ENCODE peak calls at places on chromosomes 13 and 19, in four cellular contexts. C is H1, K is GM12878, B is HepG2. L is an unnamed sample.

GRCh38 chr19:29805026-29805925 is 6.5 kb upstream of the CCNE1 start:
- DNase-seq in C (no peak), K (no peak), B (peak; percentile 77), L (no peak)

GRCh38 chr19:29855087-29855486 is 43.3 kb downstream of the CCNE1 start:
- DNase-seq in C (peak; percentile 44), K (no peak), B (no peak), L (no peak)

GRCh38 chr19:15234525-15235130 is 2.4 kb upstream of the EPHX3 start:
- DNase-seq in C (no peak), K (no peak), B (no peak), L (no peak)

GRCh38 chr13:103236213-103236612 is 170.0 kb upstream of the SLC10A2 start:
- DNase-seq in C (no peak), K (no peak), B (no peak), L (no peak)

GRCh38 chr13:113739527-113740285 is 19.3 kb upstream of the TMEM255B start:
- DNase-seq in C (no peak), K (no peak), B (no peak), L (no peak)

GRCh38 chr13:74687452-74688180 is 553.4 kb upstream of the KLF12 start:
- DNase-seq in C (no peak), K (no peak), B (no peak), L (no peak)

GRCh38 chr13:111941845-111942447 is 125.0 kb upstream of the SOX1 start:
- DNase-seq in C (peak; percentile 35), K (no peak), B (no peak), L (no peak)

GRCh38 chr19:11921852-11922495 is 2.9 kb upstream of the ZNF700 start:
- DNase-seq in C (no peak), K (no peak), B (no peak), L (no peak)

GRCh38 chr13:54150851-54151250 is 1122.2 kb downstream of the OLFM4 start:
- DNase-seq in C (no peak), K (no peak), B (no peak), L (no peak)

GRCh38 chr13:113342820-113343691 is 20.9 kb downstream of the GRTP1 start:
- DNase-seq in C (no peak), K (no peak), B (no peak), L (no peak)

GRCh38 chr19:752652-753517 is 2.0 kb downstream of the MISP start:
- DNase-seq in C (no peak), K (no peak), B (peak; percentile 92), L (no peak)

GRCh38 chr19:29320611-29321010 is 107.7 kb upstream of the UQCRFS1 start:
- DNase-seq in C (no peak), K (no peak), B (no peak), L (no peak)

GRCh38 chr19:19444694-19445155 is 39.2 kb downstream of the GATAD2A start:
- DNase-seq in C (no peak), K (no peak), B (no peak), L (no peak)

GRCh38 chr13:103634066-103634465 is 567.8 kb upstream of the SLC10A2 start:
- DNase-seq in C (no peak), K (no peak), B (no peak), L (no peak)

GRCh38 chr13:37216340-37216739 is 110.9 kb upstream of the CSNK1A1L start:
- DNase-seq in C (no peak), K (no peak), B (no peak), L (no peak)

GRCh38 chr19:51040151-51040550 is 5.3 kb upstream of the KLK12 start:
- DNase-seq in C (no peak), K (no peak), B (no peak), L (no peak)

DNA sequence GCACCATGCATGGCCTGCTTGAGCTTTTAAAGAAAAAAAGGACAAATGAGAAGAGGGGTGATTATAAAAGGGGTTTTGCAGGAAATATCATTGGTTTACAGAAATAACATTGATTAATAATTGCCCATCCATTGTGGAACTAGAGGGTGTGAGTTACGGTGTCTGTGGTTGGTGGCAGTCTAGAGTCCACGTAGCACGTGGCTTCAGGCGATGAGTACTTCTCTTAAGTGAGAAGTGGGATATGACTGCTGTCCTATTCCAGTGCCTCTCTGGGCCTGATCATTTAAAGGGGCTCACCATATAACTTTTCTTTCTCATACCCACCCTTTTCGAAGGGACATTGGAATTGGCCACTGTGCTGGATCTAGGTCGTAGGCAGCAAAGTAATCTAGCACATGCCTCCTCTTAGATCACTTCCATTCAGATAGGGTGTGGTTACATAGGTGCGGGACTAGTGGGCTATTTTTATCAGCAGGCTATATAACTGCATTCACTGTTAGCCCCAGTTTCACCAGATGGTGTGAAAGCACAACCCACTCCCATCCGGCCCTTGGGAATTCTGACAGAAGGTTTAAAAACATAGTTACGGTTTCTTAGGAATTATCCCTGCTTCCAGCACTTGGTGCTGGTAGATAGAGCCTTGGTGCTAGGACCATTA is 19.9 kb downstream of the PPP5C start:
- DNase-seq in C (no peak), K (no peak), B (no peak), L (no peak)
- TF ChIP-seq ZNF274 in C (no peak), K (no peak), B (no peak), L (no peak)

DNA sequence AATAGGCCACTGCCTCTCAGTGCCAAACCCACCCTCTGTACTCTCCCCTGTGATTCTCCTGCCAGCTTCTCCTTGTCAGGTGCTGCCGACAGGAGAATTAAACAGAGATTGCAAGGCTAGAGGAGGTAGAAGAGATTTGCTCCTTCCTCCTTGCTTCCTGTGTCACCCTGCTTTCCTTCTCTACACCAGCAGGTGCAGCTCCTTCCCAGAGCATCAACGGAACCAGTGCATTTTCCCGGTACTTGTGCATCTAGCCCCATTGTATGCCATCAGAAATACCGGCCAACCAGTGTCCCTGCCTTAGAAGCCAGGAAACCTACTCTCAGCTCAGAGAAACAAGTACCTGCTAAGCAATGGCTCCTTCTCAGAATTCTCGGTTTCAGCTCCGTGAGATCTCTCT is 253.2 kb downstream of the SUCLA2 start:
- DNase-seq in C (no peak), K (no peak), B (no peak), L (no peak)
- TF ChIP-seq SUZ12 in C (no peak), K (no peak), B (no peak), L (no peak)

GRCh38 chr13:40564342-40564997 is 102.0 kb downstream of the FOXO1 start:
- DNase-seq in C (no peak), K (peak; percentile 24), B (peak; percentile 96), L (no peak)

GRCh38 chr13:40565282-40566148 is 100.9 kb downstream of the FOXO1 start:
- DNase-seq in C (no peak), K (no peak), B (no peak), L (no peak)

GRCh38 chr13:40568246-40568645 is 98.2 kb downstream of the FOXO1 start:
- DNase-seq in C (no peak), K (no peak), B (no peak), L (no peak)

GRCh38 chr13:40568672-40569350 is 97.6 kb downstream of the FOXO1 start:
- DNase-seq in C (no peak), K (no peak), B (peak; percentile 69), L (no peak)

GRCh38 chr13:40566811-40567210 is 99.6 kb downstream of the FOXO1 start:
- DNase-seq in C (no peak), K (no peak), B (no peak), L (no peak)
- H3K4me1 ChIP-seq in C (peaks cover 11% of the 10 kb centered on the region), K (peaks cover 11% of the 10 kb centered on the region), B (peaks cover 99% of the 10 kb centered on the region), L (no peaks in the 10 kb centered on the region)

GRCh38 chr19:45171211-45171623 is 6.8 kb downstream of the TRAPPC6A start:
- DNase-seq in C (no peak), K (no peak), B (no peak), L (no peak)

GRCh38 chr19:45168767-45169351 is 8.1 kb upstream of the NKPD1 start:
- DNase-seq in C (no peak), K (no peak), B (peak; percentile 70), L (no peak)

GRCh38 chr19:45172173-45172572 is 5.9 kb downstream of the TRAPPC6A start:
- DNase-seq in C (no peak), K (no peak), B (no peak), L (no peak)

GRCh38 chr19:45169602-45170001 is 8.4 kb downstream of the TRAPPC6A start:
- DNase-seq in C (no peak), K (no peak), B (no peak), L (no peak)

DNA sequence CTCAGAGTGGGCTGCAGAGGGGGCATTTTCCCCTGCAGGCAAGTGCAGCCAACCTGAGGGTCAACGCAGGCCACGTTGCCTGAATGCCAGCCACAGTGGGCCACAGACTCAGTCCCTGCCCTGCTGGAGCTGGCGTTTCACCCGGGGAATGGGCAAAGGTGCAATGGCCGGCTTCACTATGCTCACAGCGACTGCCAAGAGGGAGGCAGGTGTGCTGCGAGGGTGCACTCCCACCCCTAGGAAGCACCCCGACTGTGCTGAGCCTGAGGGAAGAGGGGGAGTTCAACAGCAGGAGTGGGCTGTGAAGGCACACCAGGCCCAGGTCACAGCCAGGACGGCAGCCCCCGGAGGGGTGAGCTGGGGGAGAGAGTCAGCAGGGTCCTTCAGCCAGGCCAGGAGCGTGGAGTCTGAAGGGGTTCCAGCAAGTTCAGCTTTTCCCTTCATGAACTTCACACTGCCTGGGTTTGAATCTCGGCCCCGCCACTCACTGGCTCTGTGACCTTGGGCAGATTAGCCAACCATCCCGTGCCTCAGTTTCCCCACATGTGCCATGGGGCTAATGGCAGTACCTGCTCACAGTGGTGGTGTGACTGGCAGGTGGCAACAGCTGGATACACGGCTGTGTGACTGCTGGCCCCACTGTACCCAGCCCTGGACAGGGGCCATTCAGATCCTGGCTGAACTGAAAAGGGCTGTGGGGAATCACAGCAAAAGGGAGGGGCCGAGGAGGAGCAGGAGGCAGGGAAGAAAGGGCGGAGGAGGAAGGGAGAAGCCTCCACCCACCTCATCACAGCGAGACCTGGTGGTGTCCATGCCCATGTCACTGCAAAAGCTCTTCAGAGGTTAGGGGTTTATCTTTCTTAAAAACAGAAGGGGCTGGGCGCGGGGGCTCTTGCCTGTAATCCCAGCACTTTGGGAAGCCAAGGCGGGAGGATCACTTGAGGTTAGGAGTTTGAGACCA is 7.6 kb downstream of the TRAPPC6A start:
- DNase-seq in C (no peak), K (no peak), B (no peak), L (no peak)
- TF ChIP-seq ZNF274 in C (no peak), K (no peak), B (no peak), L (no peak)

GRCh38 chr13:79245937-79246574 is 160.0 kb downstream of the RBM26 start:
- DNase-seq in C (no peak), K (peak; percentile 16), B (no peak), L (no peak)
- TF ChIP-seq SUZ12 in C (no peak), K (no peak), B (no peak), L (no peak)

GRCh38 chr19:31339405-31339804 is 9.8 kb downstream of the TSHZ3 start:
- DNase-seq in C (no peak), K (no peak), B (no peak), L (no peak)

GRCh38 chr19:31337007-31337914 is 12.0 kb downstream of the TSHZ3 start:
- DNase-seq in C (no peak), K (no peak), B (no peak), L (no peak)

GRCh38 chr19:31342926-31343325 is 6.3 kb downstream of the TSHZ3 start:
- DNase-seq in C (no peak), K (no peak), B (no peak), L (no peak)

GRCh38 chr19:31338069-31338767 is 11.0 kb downstream of the TSHZ3 start:
- DNase-seq in C (peak; percentile 75), K (no peak), B (peak; percentile 18), L (no peak)

GRCh38 chr19:31340059-31341025 is 8.9 kb downstream of the TSHZ3 start:
- DNase-seq in C (peak; percentile 45), K (no peak), B (no peak), L (no peak)
- H3K4me1 ChIP-seq in C (peaks cover 2% of the 10 kb centered on the region), K (no peaks in the 10 kb centered on the region), B (no peaks in the 10 kb centered on the region), L (no peaks in the 10 kb centered on the region)

L was measured in NT2/D1.